ENCODE peak calls at places on chromosomes 11 and 22, in five cellular contexts. R is body of pancreas, M is ovary, P is spleen, B is lower leg skin. G is an unnamed sample.

GRCh38 chr11:60847906-60848305 is 6.0 kb downstream of the CCDC86 start:
- DNase-seq in R (no peak), M (no peak), P (no peak), B (no peak), G (no peak)

GRCh38 chr11:2981130-2981529 is 11.0 kb downstream of the NAP1L4 start:
- DNase-seq in R (no peak), M (no peak), P (no peak), B (no peak), G (no peak)

GRCh38 chr22:31135706-31136105 is 4.6 kb downstream of the PLA2G3 start:
- DNase-seq in R (no peak), M (no peak), P (peak), B (no peak), G (no peak)

GRCh38 chr11:9580894-9581293 is 7.4 kb downstream of the WEE1 start:
- DNase-seq in R (no peak), M (no peak), P (no peak), B (no peak), G (no peak)

GRCh38 chr22:24134090-24134846 is 47.0 kb upstream of the SUSD2 start:
- DNase-seq in R (no peak), M (peak), P (peak), B (no peak), G (peak)

GRCh38 chr22:46891382-46891951 is 129.0 kb downstream of the TBC1D22A start:
- DNase-seq in R (no peak), M (no peak), P (no peak), B (no peak), G (no peak)

GRCh38 chr11:130477646-130478203 is 29.3 kb downstream of the ADAMTS15 start:
- DNase-seq in R (no peak), M (no peak), P (no peak), B (no peak), G (no peak)

GRCh38 chr11:2097998-2098690 is 41.0 kb downstream of the IGF2 start:
- DNase-seq in R (no peak), M (no peak), P (peak), B (no peak), G (no peak)

GRCh38 chr11:118621071-118621815 is 13.8 kb downstream of the PHLDB1 start:
- DNase-seq in R (peak), M (peak), P (peak), B (peak), G (peak)

GRCh38 chr11:111045874-111046273 is 199.7 kb upstream of the POU2AF2 start:
- DNase-seq in R (no peak), M (no peak), P (no peak), B (no peak), G (no peak)

GRCh38 chr22:44577391-44578114 is 79.5 kb upstream of the RTL6 start:
- DNase-seq in R (no peak), M (no peak), P (no peak), B (no peak), G (no peak)

GRCh38 chr11:134645576-134645975 is 233.5 kb upstream of the B3GAT1 start:
- DNase-seq in R (no peak), M (no peak), P (no peak), B (no peak), G (no peak)

GRCh38 chr11:45262900-45263299 is 23.2 kb downstream of the SYT13 start:
- DNase-seq in R (peak), M (no peak), P (no peak), B (no peak), G (no peak)

GRCh38 chr22:29344137-29344536 is 28.6 kb upstream of the RASL10A start:
- DNase-seq in R (peak), M (no peak), P (no peak), B (no peak), G (no peak)

GRCh38 chr22:29914991-29915390 is 32.0 kb downstream of the MTMR3 start:
- DNase-seq in R (no peak), M (no peak), P (no peak), B (no peak), G (no peak)

GRCh38 chr11:117993988-117994741 is 8.0 kb downstream of the IL10RA start:
- DNase-seq in R (no peak), M (no peak), P (peak), B (no peak), G (no peak)

GRCh38 chr11:102683277-102683676 is 22.3 kb downstream of the MMP27 start:
- DNase-seq in R (no peak), M (no peak), P (no peak), B (no peak), G (no peak)

GRCh38 chr11:28337701-28338100 is 229.5 kb downstream of the METTL15 start:
- DNase-seq in R (no peak), M (no peak), P (no peak), B (no peak), G (no peak)

GRCh38 chr11:13238879-13239514 is 38.6 kb upstream of the BMAL1 start:
- DNase-seq in R (peak), M (no peak), P (no peak), B (no peak), G (peak)

GRCh38 chr11:130894322-130895025 is 21.8 kb downstream of the SNX19 start:
- DNase-seq in R (peak), M (peak), P (peak), B (peak), G (peak)

GRCh38 chr22:27673839-27674238 is 127.7 kb downstream of the MN1 start:
- DNase-seq in R (peak), M (no peak), P (peak), B (no peak), G (no peak)

GRCh38 chr11:69969890-69970784 is 108.0 kb upstream of the ANO1 start:
- DNase-seq in R (no peak), M (no peak), P (no peak), B (no peak), G (peak)

GRCh38 chr11:20155683-20156279 is 4.5 kb downstream of the DBX1 start:
- DNase-seq in R (no peak), M (no peak), P (no peak), B (no peak), G (no peak)

GRCh38 chr11:20156280-20156875 is 3.9 kb downstream of the DBX1 start:
- DNase-seq in R (peak), M (no peak), P (peak), B (no peak), G (no peak)

GRCh38 chr11:20158597-20159257 is 1.5 kb downstream of the DBX1 start:
- DNase-seq in R (peak), M (peak), P (no peak), B (peak), G (peak)

GRCh38 chr11:20156876-20157613 is 3.2 kb downstream of the DBX1 start:
- DNase-seq in R (peak), M (no peak), P (peak), B (no peak), G (no peak)

GRCh38 chr11:20157768-20158167 is 2.5 kb downstream of the DBX1 start:
- DNase-seq in R (no peak), M (no peak), P (no peak), B (no peak), G (no peak)
- TF ChIP-seq POLR2A in R (no peak), M (no peak), P (no peak), B (no peak), G (no peak)

GRCh38 chr11:67504950-67505561 is at the start of gene PITPNM1:
- DNase-seq in R (peak), M (peak), P (peak), B (no peak), G (peak)

GRCh38 chr11:67504023-67504949 is 877 bp downstream of the PITPNM1 start:
- DNase-seq in R (peak), M (peak), P (peak), B (no peak), G (no peak)

GRCh38 chr11:67506426-67507032 is 1.4 kb upstream of the PITPNM1 start:
- DNase-seq in R (peak), M (peak), P (no peak), B (no peak), G (no peak)

GRCh38 chr11:67507242-67507890 is 596 bp downstream of the CDK2AP2 start:
- DNase-seq in R (peak), M (no peak), P (no peak), B (peak), G (no peak)

DNA sequence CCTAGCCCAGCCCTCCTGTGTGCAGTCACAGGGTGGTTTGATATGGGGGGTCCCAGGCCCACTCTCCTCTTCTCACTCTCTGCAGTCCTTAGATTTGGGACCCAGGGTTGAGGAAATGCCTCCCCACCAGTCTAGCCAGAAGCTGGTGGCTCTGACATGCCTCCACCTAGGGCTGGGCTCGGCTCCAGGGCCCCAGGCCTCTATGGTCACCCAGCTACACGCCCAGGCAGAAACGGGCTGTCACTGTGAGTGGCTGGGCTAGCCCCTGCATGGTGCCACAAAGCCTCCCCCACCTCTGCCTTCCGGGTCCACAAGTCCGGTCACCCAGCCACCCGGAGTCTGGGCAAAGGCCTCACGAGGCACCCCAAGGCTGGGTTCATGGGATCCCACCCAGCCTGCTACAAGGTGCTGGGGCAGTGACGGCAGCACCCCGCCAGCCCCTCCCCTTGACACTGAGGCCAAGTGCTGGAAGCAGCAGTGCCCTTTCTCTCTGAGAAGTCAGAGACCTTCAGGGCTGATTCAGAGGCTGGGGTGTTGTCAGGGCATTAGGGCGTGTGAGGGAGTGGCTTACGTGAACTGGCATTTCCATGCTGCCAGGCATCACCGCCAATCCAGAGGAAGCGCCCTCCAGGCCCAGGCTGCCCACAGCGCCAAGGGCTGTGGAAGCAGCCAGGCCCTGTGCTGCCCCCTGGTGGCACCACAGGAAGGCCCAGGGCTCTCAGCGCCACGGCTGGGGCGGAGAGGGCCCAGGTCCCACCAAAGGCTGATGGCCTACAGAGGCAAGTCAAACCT is 638 bp upstream of the PITPNM1 start:
- DNase-seq in R (peak), M (peak), P (peak), B (peak), G (peak)
- TF ChIP-seq POLR2A in R (peak), M (no peak), P (no peak), B (no peak), G (peak)

DNA sequence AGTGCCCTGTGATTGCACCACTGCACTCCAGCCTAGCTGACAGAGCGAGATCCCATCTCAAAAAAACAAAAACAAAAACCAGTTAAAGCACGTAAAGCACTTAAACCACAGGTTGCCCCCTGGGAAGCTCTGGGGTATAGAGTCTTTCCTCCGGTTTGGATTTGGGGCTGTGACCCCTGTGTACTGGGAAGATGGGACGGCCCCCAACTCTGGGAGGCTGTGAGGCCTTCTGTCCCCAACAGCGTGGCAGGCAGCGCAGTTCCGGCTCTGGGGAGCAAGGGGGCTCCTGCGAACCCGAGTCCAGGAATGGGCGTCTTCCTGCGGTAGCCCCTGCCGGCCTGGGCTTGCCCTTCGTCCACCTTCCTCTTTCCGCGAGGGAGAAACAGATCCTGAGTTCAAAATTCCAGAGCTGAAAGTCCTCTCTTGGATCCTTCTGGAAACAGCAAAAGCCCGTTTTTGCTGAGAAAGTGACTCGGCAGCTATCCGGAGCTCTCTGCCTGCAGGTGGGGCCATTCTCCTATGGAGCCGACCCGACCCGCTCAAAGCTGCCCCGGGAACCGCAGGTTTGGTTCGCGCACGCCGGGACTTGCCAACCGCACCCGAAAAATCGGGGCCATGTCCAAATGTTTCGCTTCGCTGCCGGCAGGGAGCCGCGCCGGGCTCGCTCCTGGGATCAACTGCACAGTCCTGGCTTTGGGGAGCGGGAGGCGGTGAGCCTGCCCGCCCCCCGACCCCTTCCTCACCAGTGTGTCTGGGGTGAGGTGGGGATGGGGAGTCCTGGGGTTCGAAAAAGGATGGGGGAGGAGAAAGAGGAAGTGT is 36.3 kb upstream of the POLA2 start:
- DNase-seq in R (peak), M (peak), P (peak), B (peak), G (peak)
- TF ChIP-seq POLR2A in R (no peak), M (no peak), P (no peak), B (no peak), G (no peak)

GRCh38 chr11:71309181-71309580 is 56.8 kb upstream of the SHANK2 start:
- DNase-seq in R (no peak), M (no peak), P (peak), B (no peak), G (no peak)

GRCh38 chr11:71309611-71310010 is 57.2 kb upstream of the SHANK2 start:
- DNase-seq in R (no peak), M (no peak), P (peak), B (no peak), G (no peak)

GRCh38 chr11:71310184-71310583 is 57.8 kb upstream of the SHANK2 start:
- DNase-seq in R (no peak), M (no peak), P (no peak), B (no peak), G (no peak)

GRCh38 chr11:71311176-71311925 is 59.0 kb upstream of the SHANK2 start:
- DNase-seq in R (no peak), M (no peak), P (peak), B (no peak), G (no peak)

DNA sequence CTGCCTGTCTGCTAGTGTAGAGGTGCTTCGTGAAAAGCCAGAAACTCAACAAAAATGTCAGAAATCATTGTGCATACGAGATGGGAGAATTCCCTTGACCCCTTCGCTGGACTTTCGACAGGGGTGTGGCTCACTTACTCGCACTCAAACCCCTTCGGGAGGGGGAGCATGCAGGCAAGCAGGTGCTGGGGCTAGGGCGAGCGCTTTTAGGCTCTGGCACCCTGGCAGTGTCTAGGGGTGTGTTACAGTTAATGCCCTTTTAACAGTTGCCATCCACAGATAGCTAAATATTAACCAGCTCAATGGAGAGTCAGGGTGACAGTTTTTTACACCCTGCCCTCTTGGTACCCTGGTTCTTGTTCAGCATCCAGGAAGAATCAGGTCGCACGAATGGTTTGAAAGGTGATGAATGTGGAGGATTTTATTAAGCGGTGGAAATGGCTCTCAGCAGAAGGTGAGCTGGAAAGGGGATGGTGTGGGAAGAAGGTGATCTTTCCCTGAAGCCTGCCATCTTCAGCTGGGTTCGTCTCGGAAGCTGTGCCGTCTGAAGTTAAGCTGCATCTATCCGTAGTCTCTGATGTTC is 59.6 kb upstream of the SHANK2 start:
- DNase-seq in R (no peak), M (no peak), P (peak), B (no peak), G (no peak)
- TF ChIP-seq POLR2A in R (no peak), M (no peak), P (no peak), B (no peak), G (no peak)

G was measured in erythroblast.